ENCODE peak calls at places on chromosomes 6 and 20, in nine cellular contexts. E, Y, O, Q, P, K, C, X and V are unnamed samples.

GRCh38 chr6:16564430-16564829 is 196.8 kb downstream of the ATXN1 start:
- DNase-seq in E (no peak), Y (no peak), X (no peak), C (no peak), P (peak), Q (no peak), K (no peak), O (no peak), V (no peak)

GRCh38 chr20:44689809-44690208 is 25.4 kb upstream of the CCN5 start:
- DNase-seq in K (no peak), P (no peak), Q (no peak), Y (no peak), C (no peak), O (no peak), E (no peak), X (no peak), V (no peak)

GRCh38 chr20:57123139-57123903 is 143.1 kb downstream of the BMP7 start:
- DNase-seq in Y (no peak), E (no peak), C (no peak), Q (no peak), X (no peak), K (no peak), P (no peak), O (no peak), V (no peak)

GRCh38 chr6:1940381-1940780 is 305.0 kb downstream of the GMDS start:
- DNase-seq in C (no peak), X (no peak), P (no peak), E (no peak), K (no peak), O (no peak), Y (no peak), Q (no peak), V (no peak)

GRCh38 chr20:61310954-61311353 is 58.9 kb downstream of the CDH4 start:
- DNase-seq in P (no peak), C (no peak), K (no peak), O (no peak), Q (no peak), E (no peak), Y (no peak), X (no peak), V (peak)

GRCh38 chr6:3473773-3474172 is 16.9 kb upstream of the SLC22A23 start:
- DNase-seq in X (no peak), Q (no peak), C (no peak), O (no peak), P (no peak), Y (no peak), K (no peak), E (no peak), V (no peak)

GRCh38 chr6:97865612-97866011 is 582.6 kb upstream of the MMS22L start:
- DNase-seq in Q (no peak), C (no peak), X (no peak), P (no peak), E (no peak), K (no peak), Y (peak), O (no peak), V (no peak)

GRCh38 chr6:26290941-26291340 is 74.1 kb upstream of the BTN3A2 start:
- DNase-seq in K (no peak), Q (no peak), X (no peak), Y (no peak), O (no peak), P (no peak), E (no peak), C (no peak), V (no peak)

GRCh38 chr6:24547243-24547642 is 52.5 kb downstream of the ALDH5A1 start:
- DNase-seq in Q (no peak), P (no peak), Y (peak), C (no peak), E (no peak), X (peak), K (no peak), O (no peak), V (no peak)

GRCh38 chr20:23507346-23507745 is 16.4 kb downstream of the CST8 start:
- DNase-seq in C (no peak), K (no peak), O (no peak), E (no peak), Y (peak), Q (no peak), X (no peak), P (no peak), V (no peak)

GRCh38 chr6:33540768-33541167 is 39.3 kb downstream of the BAK1 start:
- DNase-seq in C (no peak), O (no peak), K (no peak), Y (no peak), Q (no peak), E (no peak), P (no peak), X (no peak), V (no peak)

GRCh38 chr6:11201772-11202512 is 30.5 kb downstream of the NEDD9 start:
- DNase-seq in E (no peak), K (no peak), P (no peak), Q (no peak), O (no peak), X (no peak), C (no peak), Y (no peak), V (no peak)

GRCh38 chr20:2756056-2756611 is 44.3 kb downstream of the CPXM1 start:
- DNase-seq in Y (peak), O (no peak), X (no peak), P (peak), C (no peak), E (no peak), Q (peak), K (no peak), V (no peak)

GRCh38 chr20:36585410-36586125 is 12.2 kb downstream of the TGIF2 start:
- DNase-seq in O (no peak), E (no peak), Q (no peak), Y (peak), P (no peak), C (no peak), X (no peak), K (no peak), V (no peak)

GRCh38 chr6:112877134-112878100 is 530.3 kb downstream of the RFPL4B start:
- DNase-seq in X (no peak), Q (no peak), C (no peak), Y (peak), E (no peak), P (peak), O (no peak), K (no peak), V (no peak)

GRCh38 chr6:147311218-147311617 is 107.0 kb downstream of the STXBP5 start:
- DNase-seq in Q (no peak), O (no peak), X (no peak), C (no peak), P (peak), K (no peak), E (no peak), Y (no peak), V (no peak)

GRCh38 chr20:46004813-46005505 is 3.7 kb upstream of the MMP9 start:
- DNase-seq in K (no peak), Q (peak), E (no peak), X (no peak), Y (peak), C (no peak), O (peak), P (no peak), V (no peak)

GRCh38 chr6:43937236-43938177 is 167.5 kb downstream of the VEGFA start:
- DNase-seq in Y (no peak), Q (peak), E (peak), P (no peak), X (no peak), C (peak), O (no peak), K (peak), V (no peak)

GRCh38 chr20:43726811-43727338 is at the start of gene GTSF1L:
- DNase-seq in P (peak), Y (no peak), C (no peak), K (no peak), O (no peak), X (no peak), E (no peak), Q (no peak), V (no peak)

GRCh38 chr6:72002415-72002814 is 116.1 kb downstream of the RIMS1 start:
- DNase-seq in Y (no peak), E (no peak), O (no peak), P (no peak), K (no peak), Q (no peak), C (no peak), X (no peak), V (peak)

GRCh38 chr20:48823960-48824497 is 3.8 kb downstream of the PREX1 start:
- DNase-seq in Y (no peak), X (no peak), Q (no peak), C (no peak), P (peak), E (no peak), K (no peak), O (no peak), V (no peak)

GRCh38 chr20:21521596-21522478 is 8.0 kb upstream of the NKX2-2 start:
- DNase-seq in K (no peak), X (no peak), C (no peak), E (no peak), Q (no peak), P (no peak), O (no peak), Y (peak), V (no peak)

GRCh38 chr20:33969563-33969962 is 24.1 kb upstream of the RALY start:
- DNase-seq in K (no peak), Y (no peak), X (no peak), E (no peak), Q (no peak), C (no peak), O (no peak), P (no peak), V (no peak)

GRCh38 chr6:144957236-144957937 is 672.3 kb downstream of the UTRN start:
- DNase-seq in K (no peak), P (peak), Q (no peak), X (no peak), E (no peak), O (no peak), Y (no peak), C (no peak), V (no peak)

GRCh38 chr20:46900068-46900467 is 5.4 kb downstream of the EYA2 start:
- DNase-seq in P (no peak), X (no peak), Y (no peak), E (no peak), C (no peak), O (no peak), Q (no peak), K (no peak), V (no peak)

GRCh38 chr6:70673601-70674000 is 5.9 kb downstream of the SMAP1 start:
- DNase-seq in K (no peak), X (no peak), C (no peak), E (no peak), P (peak), Q (no peak), Y (peak), O (no peak), V (no peak)

GRCh38 chr6:56759521-56759920 is 116.8 kb upstream of the DST start:
- DNase-seq in X (no peak), C (no peak), E (no peak), P (no peak), O (no peak), Q (no peak), Y (peak), K (no peak), V (no peak)

GRCh38 chr6:26053929-26054658 is 33.1 kb upstream of the HFE start:
- DNase-seq in Q (no peak), K (no peak), Y (no peak), P (peak), X (no peak), O (no peak), C (no peak), E (no peak), V (no peak)

GRCh38 chr20:19210426-19211155 is 1.9 kb upstream of the SLC24A3 start:
- DNase-seq in C (peak), K (no peak), Q (peak), X (no peak), E (no peak), Y (no peak), P (no peak), O (no peak), V (peak)
- H3K27ac ChIP-seq in C (peak), K (no peak), Q (peak), X (no peak), E (no peak), Y (no peak), P (no peak), O (peak), V (no peak)

GRCh38 chr6:87407531-87407895 is 259 bp upstream of the CFAP206 start:
- DNase-seq in O (no peak), K (no peak), E (no peak), P (peak), Q (peak), Y (peak), C (peak), X (no peak), V (no peak)
- H3K27ac ChIP-seq in O (peak), K (no peak), E (peak), P (peak), Q (peak), Y (no peak), C (peak), X (peak), V (peak)

DNA sequence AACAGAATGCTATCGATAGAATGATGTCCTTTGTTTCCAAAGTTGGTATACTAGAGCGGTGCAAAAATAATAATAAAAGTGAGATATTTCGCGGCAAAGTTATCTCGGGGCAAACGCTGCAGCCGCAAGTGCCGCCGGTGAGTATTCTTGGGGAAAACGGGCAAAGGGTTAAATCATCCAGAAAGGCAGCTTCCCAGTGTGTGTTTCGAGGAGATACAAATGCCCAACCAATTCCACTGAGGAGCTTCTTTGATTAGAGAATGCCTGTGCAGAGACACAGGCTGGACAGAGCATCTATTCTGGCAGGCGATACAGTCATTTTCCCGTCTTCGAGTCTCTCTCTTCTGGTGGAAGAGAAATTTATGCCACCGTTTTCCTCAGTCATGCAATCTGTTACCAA is 58.0 kb upstream of the MPC1 start:
- DNase-seq in X (no peak), E (no peak), P (no peak), K (no peak), O (no peak), Y (no peak), Q (no peak), C (no peak), V (no peak)
- H3K27ac ChIP-seq in X (no peak), E (no peak), P (no peak), K (no peak), O (no peak), Y (no peak), Q (no peak), C (no peak), V (no peak)

GRCh38 chr20:53929974-53930650 is 140.3 kb downstream of the BCAS1 start:
- DNase-seq in Y (no peak), O (no peak), E (no peak), Q (no peak), K (no peak), X (no peak), P (no peak), C (no peak), V (no peak)

GRCh38 chr20:53929399-53929798 is 141.0 kb downstream of the BCAS1 start:
- DNase-seq in C (no peak), K (no peak), O (no peak), P (no peak), Q (no peak), Y (no peak), X (no peak), E (no peak), V (no peak)

GRCh38 chr20:53933232-53933846 is 137.1 kb downstream of the BCAS1 start:
- DNase-seq in K (no peak), C (no peak), E (no peak), X (no peak), Y (no peak), O (no peak), Q (no peak), P (no peak), V (no peak)

GRCh38 chr20:53931597-53931996 is 138.8 kb downstream of the BCAS1 start:
- DNase-seq in X (no peak), E (no peak), K (no peak), Y (no peak), O (no peak), C (no peak), P (no peak), Q (no peak), V (no peak)

DNA sequence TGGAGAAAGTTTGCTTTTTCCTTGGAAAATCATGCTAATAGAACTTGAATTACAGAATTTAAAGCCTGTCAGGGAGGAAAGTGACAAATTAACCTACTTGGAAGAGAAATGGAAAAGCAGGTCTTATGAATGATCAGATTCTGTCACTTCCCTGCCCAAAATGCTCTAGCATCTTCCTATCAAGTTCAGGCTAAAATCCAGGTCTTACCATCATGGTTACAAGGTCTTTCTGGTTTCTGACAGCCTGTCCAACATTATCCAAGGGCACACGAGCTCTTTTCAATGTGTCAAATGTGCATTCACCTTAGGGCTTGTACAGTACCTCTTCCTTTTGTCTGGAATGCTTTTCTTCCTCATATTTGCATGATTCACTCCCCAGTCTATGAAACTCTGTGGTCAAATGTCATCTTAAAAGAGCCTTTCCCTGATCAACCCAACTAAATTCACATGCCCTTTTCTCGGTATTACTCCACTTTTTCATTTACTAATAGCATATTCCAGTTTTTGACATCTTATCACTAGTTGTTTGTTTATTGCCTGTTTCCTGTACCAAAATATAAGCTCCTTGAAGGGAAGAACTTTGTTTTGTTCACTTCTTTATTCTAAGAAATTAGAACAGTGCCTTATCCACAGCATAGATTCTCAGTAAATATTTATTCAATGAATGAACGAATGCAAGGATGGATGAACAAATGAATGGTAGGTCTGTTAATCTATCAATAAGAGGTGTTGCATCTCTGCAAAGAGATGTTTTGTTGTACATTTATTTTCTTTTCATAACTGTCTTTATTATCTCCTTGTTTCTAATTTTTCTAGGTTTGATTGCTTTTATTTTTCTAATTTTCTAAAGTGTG is 139.5 kb downstream of the BCAS1 start:
- DNase-seq in C (no peak), Y (no peak), X (no peak), Q (no peak), E (no peak), P (no peak), O (no peak), K (no peak), V (no peak)
- H3K27ac ChIP-seq in C (no peak), Y (no peak), X (no peak), Q (no peak), E (no peak), P (no peak), O (peak), K (no peak), V (no peak)

GRCh38 chr6:140318408-140318807 is 944.0 kb upstream of the CITED2 start:
- DNase-seq in P (no peak), E (no peak), Y (no peak), X (no peak), Q (no peak), O (no peak), C (no peak), K (no peak), V (no peak)
- H3K27ac ChIP-seq in P (no peak), E (peak), Y (no peak), X (no peak), Q (peak), O (no peak), C (no peak), K (no peak), V (no peak)

DNA sequence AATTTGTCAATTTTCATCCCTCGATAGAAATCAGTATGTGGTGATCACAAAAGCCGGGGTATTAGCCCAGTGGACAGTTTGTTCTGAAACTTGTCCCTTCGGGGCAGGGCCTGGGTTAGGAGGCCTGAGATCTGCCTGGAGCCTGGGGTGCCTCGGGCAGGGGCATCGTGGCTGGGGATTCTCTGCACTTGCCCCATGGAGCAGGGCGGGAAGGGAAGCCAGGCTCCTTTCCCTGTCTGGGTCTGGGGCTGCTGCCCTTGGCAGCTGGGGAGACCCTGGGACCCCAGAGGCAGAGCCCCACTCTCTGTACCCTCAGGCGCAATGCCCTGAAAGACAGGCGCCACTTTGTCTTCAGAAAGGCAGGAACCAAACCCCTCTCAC is 27.4 kb downstream of the NTSR1 start:
- DNase-seq in Y (no peak), X (no peak), P (no peak), E (no peak), Q (no peak), K (no peak), O (peak), C (no peak), V (no peak)
- H3K27ac ChIP-seq in Y (no peak), X (no peak), P (no peak), E (no peak), Q (no peak), K (no peak), O (no peak), C (no peak), V (no peak)

GRCh38 chr20:10306440-10307358 is 88.1 kb downstream of the SNAP25 start:
- DNase-seq in K (no peak), Q (no peak), X (no peak), C (no peak), E (no peak), O (no peak), Y (no peak), P (peak), V (no peak)
- H3K27ac ChIP-seq in K (no peak), Q (no peak), X (no peak), C (no peak), E (no peak), O (no peak), Y (no peak), P (peak), V (peak)

DNA sequence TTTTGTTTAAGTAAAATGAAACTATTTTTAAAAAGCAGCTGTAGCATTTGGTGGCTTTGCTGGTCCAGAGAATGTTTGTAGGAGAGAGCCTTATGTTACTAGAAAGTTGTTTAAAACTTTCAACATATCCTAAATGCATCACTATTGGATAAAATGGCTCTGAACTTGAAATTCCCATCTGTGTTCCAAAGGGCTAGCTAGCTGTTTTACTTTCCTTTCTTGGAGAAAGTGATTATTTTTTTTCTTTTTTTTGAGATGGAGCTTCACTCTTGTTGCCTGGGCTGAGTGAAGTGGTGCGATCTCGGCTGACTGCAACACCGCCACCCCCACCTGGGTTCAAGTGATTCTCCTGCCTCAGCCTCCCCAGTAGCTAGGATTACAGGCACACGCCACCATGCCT is 2.5 kb downstream of the SYNJ2 start:
- DNase-seq in Q (no peak), Y (no peak), X (no peak), C (no peak), K (no peak), P (no peak), O (no peak), E (no peak), V (no peak)
- H3K27ac ChIP-seq in Q (peak), Y (no peak), X (no peak), C (peak), K (no peak), P (peak), O (peak), E (no peak), V (no peak)